ENCODE peak calls at places on chromosome 4, in four cellular contexts. X is SW480, G is brain pericyte, U is NCI-H1092 treated with DMSO at 0.1 percent for 48 hours. S is an unnamed sample.

GRCh38 chr4:3845744-3846429 is 79.7 kb downstream of the ADRA2C start:
- DNase-seq in X (no peak), G (no peak), U (no peak), S (no peak)

GRCh38 chr4:158331863-158332262 is 121.6 kb downstream of the TMEM144 start:
- DNase-seq in X (no peak), G (no peak), U (no peak), S (no peak)

GRCh38 chr4:3864736-3865721 is 98.8 kb downstream of the ADRA2C start:
- DNase-seq in X (no peak), G (no peak), U (no peak), S (no peak)

GRCh38 chr4:87445964-87446363 is 23.6 kb downstream of the NUDT9 start:
- DNase-seq in X (no peak), G (no peak), U (no peak), S (no peak)

GRCh38 chr4:135277980-135278315 is 1076.4 kb upstream of the PABPC4L start:
- DNase-seq in X (no peak), G (no peak), U (no peak), S (no peak)

GRCh38 chr4:185651137-185651677 is 115.9 kb upstream of the PDLIM3 start:
- DNase-seq in X (no peak), G (no peak), U (no peak), S (no peak)

GRCh38 chr4:6633091-6633906 is 7.2 kb upstream of the MRFAP1 start:
- DNase-seq in X (peak; percentile 51), G (no peak), U (no peak), S (no peak)

GRCh38 chr4:112348488-112349158 is 51.5 kb downstream of the ALPK1 start:
- DNase-seq in X (no peak), G (no peak), U (peak; percentile 95), S (peak; percentile 32)

GRCh38 chr4:173169428-173170209 is 1.0 kb downstream of the GALNT7 start:
- DNase-seq in X (peak; percentile 52), G (no peak), U (peak; percentile 73), S (no peak)

GRCh38 chr4:12580787-12581186 is 903.4 kb downstream of the RAB28 start:
- DNase-seq in X (no peak), G (no peak), U (no peak), S (no peak)

GRCh38 chr4:42397635-42398447 is 553 bp downstream of the SHISA3 start:
- DNase-seq in X (no peak), G (no peak), U (peak; percentile 37), S (no peak)

GRCh38 chr4:41610474-41610873 is 72.5 kb downstream of the LIMCH1 start:
- DNase-seq in X (no peak), G (no peak), U (no peak), S (no peak)

GRCh38 chr4:85398276-85398675 is 76.7 kb upstream of the ARHGAP24 start:
- DNase-seq in X (no peak), G (no peak), U (no peak), S (no peak)

GRCh38 chr4:165060938-165061337 is 7.3 kb downstream of the TRIM75 start:
- DNase-seq in X (no peak), G (no peak), U (no peak), S (no peak)

GRCh38 chr4:53963786-53964185 is 100.6 kb downstream of the CHIC2 start:
- DNase-seq in X (no peak), G (no peak), U (peak; percentile 4), S (no peak)

GRCh38 chr4:15702941-15703403 is at the start of gene BST1:
- DNase-seq in X (no peak), G (peak; percentile 21), U (peak; percentile 15), S (no peak)

GRCh38 chr4:108849611-108850406 is 87.0 kb upstream of the ETNPPL start:
- DNase-seq in X (no peak), G (peak; percentile 44), U (no peak), S (no peak)

GRCh38 chr4:26067035-26067434 is 153.0 kb downstream of the SMIM20 start:
- DNase-seq in X (no peak), G (no peak), U (no peak), S (no peak)

GRCh38 chr4:141860974-141861373 is 224.6 kb downstream of the IL15 start:
- DNase-seq in X (peak; percentile 5), G (no peak), U (no peak), S (peak; percentile 16)

GRCh38 chr4:16450724-16451123 is 224.5 kb upstream of the TAPT1 start:
- DNase-seq in X (no peak), G (no peak), U (no peak), S (no peak)

GRCh38 chr4:4618846-4619245 is 77.0 kb upstream of the STX18 start:
- DNase-seq in X (no peak), G (peak; percentile 25), U (peak; percentile 92), S (no peak)

GRCh38 chr4:64068096-64068495 is 341.2 kb downstream of the TECRL start:
- DNase-seq in X (no peak), G (no peak), U (no peak), S (no peak)

GRCh38 chr4:7650606-7651400 is 216.1 kb upstream of the PSAPL1 start:
- DNase-seq in X (peak; percentile 63), G (no peak), U (no peak), S (peak; percentile 16)

GRCh38 chr4:184262901-184263300 is 45.2 kb upstream of the ENPP6 start:
- DNase-seq in X (no peak), G (no peak), U (no peak), S (no peak)

GRCh38 chr4:4529412-4529811 is 12.4 kb downstream of the STX18 start:
- DNase-seq in X (no peak), G (no peak), U (no peak), S (no peak)

GRCh38 chr4:40196724-40197281 is at the start of gene RHOH:
- DNase-seq in X (no peak), G (no peak), U (no peak), S (no peak)

GRCh38 chr4:152697284-152698011 is 17.7 kb upstream of the TMEM154 start:
- DNase-seq in X (peak; percentile 51), G (no peak), U (no peak), S (no peak)

GRCh38 chr4:3404546-3404945 is 37.2 kb upstream of the HGFAC start:
- DNase-seq in X (no peak), G (no peak), U (no peak), S (no peak)

S was measured in HCT116.